ENCODE peak calls at places on chromosomes 3 and 15, in six cellular contexts. T is HCT116, U is K562, K is HepG2, X is SK-N-SH, J is GM12878. O is an unnamed sample.

GRCh38 chr15:100131321-100132224 is 210.2 kb downstream of the ADAMTS17 start:
- DNase-seq in T (no peak), U (peak), K (peak), X (no peak), J (no peak), O (no peak)

GRCh38 chr3:21174461-21174860 is 576.5 kb downstream of the ZNF385D start:
- DNase-seq in T (no peak), U (no peak), K (no peak), X (no peak), J (no peak), O (no peak)

GRCh38 chr3:184738982-184739381 is 27.1 kb upstream of the MAGEF1 start:
- DNase-seq in T (no peak), U (no peak), K (no peak), X (no peak), J (no peak), O (no peak)

GRCh38 chr3:198062068-198062465 is 102.0 kb downstream of the LMLN start:
- DNase-seq in T (no peak), U (no peak), K (no peak), X (no peak), J (no peak), O (no peak)

GRCh38 chr15:41160639-41161315 is 44.7 kb upstream of the INO80 start:
- DNase-seq in T (no peak), U (no peak), K (no peak), X (no peak), J (no peak), O (no peak)

GRCh38 chr3:133488785-133489367 is 84.6 kb upstream of the CDV3 start:
- DNase-seq in T (no peak), U (peak), K (peak), X (no peak), J (no peak), O (no peak)

GRCh38 chr15:65383456-65383855 is 5.7 kb upstream of the IGDCC3 start:
- DNase-seq in T (no peak), U (no peak), K (no peak), X (no peak), J (no peak), O (no peak)

GRCh38 chr3:159994182-159994581 is 5.5 kb downstream of the IL12A start:
- DNase-seq in T (no peak), U (no peak), K (no peak), X (no peak), J (no peak), O (no peak)

GRCh38 chr15:87959080-87959479 is 297.5 kb downstream of the NTRK3 start:
- DNase-seq in T (no peak), U (no peak), K (no peak), X (no peak), J (no peak), O (no peak)

GRCh38 chr3:105997800-105998526 is 129.2 kb upstream of the CBLB start:
- DNase-seq in T (peak), U (no peak), K (no peak), X (no peak), J (no peak), O (no peak)

GRCh38 chr3:55718475-55718874 is 231.4 kb upstream of the WNT5A start:
- DNase-seq in T (no peak), U (no peak), K (no peak), X (peak), J (no peak), O (no peak)

GRCh38 chr3:193859195-193859594 is 266.2 kb downstream of the OPA1 start:
- DNase-seq in T (no peak), U (peak), K (no peak), X (no peak), J (no peak), O (no peak)

GRCh38 chr3:61080737-61081445 is 170.4 kb downstream of the FHIT start:
- DNase-seq in T (no peak), U (no peak), K (no peak), X (no peak), J (no peak), O (no peak)

GRCh38 chr3:28328188-28329151 is 20.1 kb upstream of the ZCWPW2 start:
- DNase-seq in T (no peak), U (no peak), K (no peak), X (no peak), J (no peak), O (no peak)

GRCh38 chr3:108125550-108126071 is 34.8 kb upstream of the CD47 start:
- DNase-seq in T (no peak), U (peak), K (no peak), X (no peak), J (peak), O (no peak)

GRCh38 chr3:105798381-105798934 is 70.4 kb downstream of the CBLB start:
- DNase-seq in T (no peak), U (no peak), K (no peak), X (peak), J (peak), O (no peak)

GRCh38 chr3:154113609-154114008 is 7.6 kb upstream of the ARHGEF26 start:
- DNase-seq in T (no peak), U (no peak), K (no peak), X (no peak), J (no peak), O (no peak)

GRCh38 chr3:123791417-123791816 is 92.7 kb downstream of the MYLK start:
- DNase-seq in T (no peak), U (no peak), K (no peak), X (no peak), J (no peak), O (peak)

GRCh38 chr15:41578736-41579383 is 19.8 kb downstream of the TYRO3 start:
- DNase-seq in T (no peak), U (no peak), K (no peak), X (no peak), J (no peak), O (no peak)

GRCh38 chr15:70605606-70606410 is 157.6 kb downstream of the UACA start:
- DNase-seq in T (no peak), U (no peak), K (peak), X (peak), J (no peak), O (no peak)

GRCh38 chr15:60006203-60006782 is 2.2 kb downstream of the FOXB1 start:
- DNase-seq in T (no peak), U (peak), K (no peak), X (peak), J (no peak), O (no peak)

GRCh38 chr3:126516152-126516935 is 1.2 kb downstream of the UROC1 start:
- DNase-seq in T (no peak), U (no peak), K (no peak), X (no peak), J (no peak), O (no peak)

GRCh38 chr3:122977645-122978466 is 49.7 kb downstream of the SEMA5B start:
- DNase-seq in T (no peak), U (no peak), K (peak), X (peak), J (no peak), O (no peak)

GRCh38 chr3:51280171-51280570 is 104.9 kb upstream of the MANF start:
- DNase-seq in T (no peak), U (no peak), K (no peak), X (no peak), J (no peak), O (no peak)

GRCh38 chr15:38905634-38906033 is 341.0 kb upstream of the RASGRP1 start:
- DNase-seq in T (no peak), U (no peak), K (no peak), X (no peak), J (no peak), O (no peak)

GRCh38 chr3:189849262-189849661 is 218.1 kb downstream of the TP63 start:
- DNase-seq in T (no peak), U (no peak), K (no peak), X (no peak), J (no peak), O (no peak)

GRCh38 chr3:188169826-188170455 is 16.0 kb downstream of the LPP start:
- DNase-seq in T (no peak), U (no peak), K (no peak), X (no peak), J (no peak), O (no peak)

GRCh38 chr15:89167267-89168176 is 53.9 kb downstream of the RLBP1 start:
- DNase-seq in T (peak), U (peak), K (peak), X (no peak), J (peak), O (no peak)

GRCh38 chr15:34905047-34905446 is 64.5 kb downstream of the AQR start:
- DNase-seq in T (no peak), U (no peak), K (no peak), X (no peak), J (no peak), O (no peak)

GRCh38 chr3:146125946-146126345 is 35.0 kb downstream of the PLOD2 start:
- DNase-seq in T (no peak), U (no peak), K (peak), X (no peak), J (no peak), O (no peak)

GRCh38 chr3:53919741-53920140 is 28.1 kb upstream of the SELENOK start:
- DNase-seq in T (no peak), U (no peak), K (no peak), X (no peak), J (no peak), O (no peak)

GRCh38 chr3:169348981-169349942 is 314.2 kb downstream of the MECOM start:
- DNase-seq in T (no peak), U (no peak), K (no peak), X (no peak), J (no peak), O (no peak)

GRCh38 chr3:187913617-187914033 is 168.4 kb upstream of the BCL6 start:
- DNase-seq in T (no peak), U (no peak), K (no peak), X (no peak), J (no peak), O (no peak)

GRCh38 chr3:126146525-126147146 is 33.8 kb downstream of the ALDH1L1 start:
- DNase-seq in T (no peak), U (no peak), K (no peak), X (no peak), J (no peak), O (no peak)

GRCh38 chr3:140903196-140903595 is 38.4 kb upstream of the SLC25A36 start:
- DNase-seq in T (no peak), U (no peak), K (no peak), X (no peak), J (no peak), O (no peak)

DNA sequence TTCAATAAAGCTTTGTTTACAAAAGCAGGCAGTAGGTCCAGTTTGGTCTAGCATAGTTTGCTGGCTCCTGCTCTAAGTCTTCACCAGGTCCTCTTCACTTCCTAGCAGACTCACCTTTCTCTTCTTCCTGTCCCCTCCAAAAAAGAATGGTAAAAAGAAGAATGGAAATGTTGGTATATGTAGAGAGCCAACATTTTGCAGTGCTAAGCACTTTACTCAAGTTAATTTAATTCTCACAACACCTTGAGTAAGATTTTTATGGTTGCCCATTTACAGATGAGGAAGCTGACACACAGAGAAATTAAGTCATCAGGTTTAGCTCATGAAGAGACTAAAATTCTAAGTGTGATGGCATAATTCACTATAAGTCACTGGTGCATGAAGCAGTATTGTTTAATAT is 230.1 kb upstream of the PRICKLE2 start:
- DNase-seq in T (no peak), U (no peak), K (no peak), X (no peak), J (no peak), O (no peak)
- TF ChIP-seq YY1 in T (no peak), U (no peak), K (no peak), X (no peak), J (no peak), O (no peak)

GRCh38 chr3:45105855-45106655 is 40.1 kb downstream of the CDCP1 start:
- DNase-seq in T (peak), U (peak), K (no peak), X (no peak), J (no peak), O (no peak)
- H3K4me2 ChIP-seq in T (peak), U (peak), K (no peak), X (peak), J (no peak), O (no peak)

GRCh38 chr3:128994173-128994512 is 267 bp upstream of the CFAP92 start:
- DNase-seq in T (no peak), U (no peak), K (no peak), X (no peak), J (no peak), O (no peak)
- H3K4me3 ChIP-seq in T (no peak), U (no peak), K (no peak), X (peak), J (no peak), O (peak)

GRCh38 chr3:77475545-77475944 is 435.6 kb downstream of the ROBO2 start:
- DNase-seq in T (no peak), U (no peak), K (no peak), X (no peak), J (no peak), O (no peak)
- TF ChIP-seq YY1 in T (no peak), U (no peak), K (no peak), X (no peak), J (no peak), O (no peak)

GRCh38 chr3:77329161-77329560 is 289.3 kb downstream of the ROBO2 start:
- DNase-seq in T (no peak), U (no peak), K (no peak), X (no peak), J (no peak), O (no peak)
- H3K4me2 ChIP-seq in T (no peak), U (no peak), K (no peak), X (no peak), J (no peak), O (no peak)

DNA sequence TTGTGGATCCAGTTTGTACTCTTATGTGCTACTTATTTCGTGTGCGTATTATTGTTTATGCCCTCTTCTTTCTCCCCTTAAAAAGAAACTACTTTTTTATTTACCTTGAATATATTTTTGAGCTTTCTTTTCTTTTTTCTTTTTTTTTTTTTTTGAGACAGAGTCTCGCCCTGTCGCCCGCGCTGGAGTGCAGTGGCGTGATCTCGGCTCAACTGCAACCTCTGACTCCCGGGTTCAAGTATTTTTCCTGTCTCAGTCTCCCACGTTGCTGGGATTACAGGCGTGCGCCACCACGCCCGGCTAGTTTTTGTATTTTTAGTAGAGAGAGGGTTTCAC is 1.5 kb downstream of the SLC25A38 start:
- DNase-seq in T (no peak), U (no peak), K (no peak), X (no peak), J (no peak), O (no peak)
- H3K4me3 ChIP-seq in T (peak), U (peak), K (peak), X (peak), J (peak), O (peak)

DNA sequence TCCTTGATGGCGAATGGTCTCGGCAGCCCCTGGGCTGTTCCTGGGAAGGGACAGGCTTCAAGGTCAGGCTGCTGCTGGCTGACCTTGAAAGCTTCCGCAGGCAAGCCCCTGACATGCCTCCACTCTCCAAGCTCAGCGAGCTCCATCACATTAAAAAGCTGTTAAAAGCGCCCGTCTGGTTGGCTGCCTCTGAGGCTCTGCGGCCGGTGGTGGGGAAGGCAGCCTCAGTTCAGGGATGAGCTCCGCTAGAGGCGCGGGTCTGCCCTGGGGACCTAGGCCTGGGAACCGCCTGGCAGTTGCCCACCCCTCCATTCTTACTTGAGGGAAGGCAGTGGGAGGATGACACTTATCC is 103.8 kb downstream of the LINGO1 start:
- DNase-seq in T (no peak), U (no peak), K (no peak), X (peak), J (no peak), O (no peak)
- TF ChIP-seq YY1 in T (no peak), U (no peak), K (no peak), X (no peak), J (no peak), O (no peak)